ENCODE peak calls at places on chromosomes 11 and 22, in four cellular contexts. Y is WTC11, J is K562, A is H1. C is an unnamed sample.

GRCh38 chr22:17359501-17359900 is 9.8 kb upstream of the CECR2 start:
- DNase-seq in Y (no peak), J (no peak), A (no peak), C (no peak)

GRCh38 chr11:121105851-121106250 is 4.8 kb downstream of the TECTA start:
- DNase-seq in Y (no peak), J (no peak), A (no peak), C (no peak)

GRCh38 chr11:84922212-84922805 is 704.8 kb downstream of the DLG2 start:
- DNase-seq in Y (no peak), J (no peak), A (no peak), C (no peak)

GRCh38 chr11:30282289-30282631 is 40.6 kb upstream of the ARL14EP start:
- DNase-seq in Y (no peak), J (no peak), A (no peak), C (no peak)

GRCh38 chr22:49659281-49659923 is 168.3 kb downstream of the BRD1 start:
- DNase-seq in Y (no peak), J (no peak), A (no peak), C (no peak)

GRCh38 chr11:57248780-57249383 is 11.8 kb upstream of the APLNR start:
- DNase-seq in Y (peak; percentile 88), J (peak; percentile 50), A (peak; percentile 85), C (peak; percentile 82)

GRCh38 chr11:23233075-23233474 is 372.8 kb upstream of the CCDC179 start:
- DNase-seq in Y (no peak), J (no peak), A (no peak), C (no peak)

GRCh38 chr22:48382197-48382596 is 1445.5 kb downstream of the BRD1 start:
- DNase-seq in Y (no peak), J (no peak), A (peak; percentile 20), C (peak; percentile 30)

GRCh38 chr22:48238966-48239365 is 1476.5 kb downstream of the TBC1D22A start:
- DNase-seq in Y (no peak), J (no peak), A (no peak), C (no peak)

GRCh38 chr22:37933711-37934376 is 19.6 kb downstream of the C22orf23 start:
- DNase-seq in Y (peak; percentile 97), J (peak; percentile 87), A (peak; percentile 98), C (peak; percentile 95)

GRCh38 chr11:65787649-65788622 is 1.1 kb downstream of the OVOL1 start:
- DNase-seq in Y (peak; percentile 77), J (peak; percentile 65), A (peak; percentile 80), C (peak; percentile 70)
- TF ChIP-seq TEAD4 in Y (no peak), J (no peak), A (no peak), C (no peak)

GRCh38 chr11:13221722-13222121 is 55.9 kb upstream of the BMAL1 start:
- DNase-seq in Y (no peak), J (no peak), A (no peak), C (no peak)

GRCh38 chr11:13220148-13220547 is 57.4 kb upstream of the BMAL1 start:
- DNase-seq in Y (no peak), J (no peak), A (peak; percentile 33), C (peak; percentile 38)

GRCh38 chr11:13214276-13214865 is 63.2 kb upstream of the BMAL1 start:
- DNase-seq in Y (no peak), J (no peak), A (no peak), C (no peak)

GRCh38 chr11:13215157-13215556 is 62.4 kb upstream of the BMAL1 start:
- DNase-seq in Y (no peak), J (no peak), A (no peak), C (no peak)

GRCh38 chr11:13216019-13217006 is 61.3 kb upstream of the BMAL1 start:
- DNase-seq in Y (peak; percentile 19), J (no peak), A (peak; percentile 56), C (no peak)
- TF ChIP-seq TEAD4 in Y (no peak), J (no peak), A (no peak), C (peak; percentile 72)

GRCh38 chr11:9728058-9728457 is 64.2 kb downstream of the SWAP70 start:
- DNase-seq in Y (no peak), J (no peak), A (no peak), C (no peak)
- TF ChIP-seq TEAD4 in Y (no peak), J (no peak), A (no peak), C (no peak)

GRCh38 chr11:63765688-63766241 is 2.8 kb downstream of the ZFTA start:
- DNase-seq in Y (peak; percentile 18), J (no peak), A (no peak), C (no peak)
- TF ChIP-seq TEAD4 in Y (no peak), J (no peak), A (no peak), C (no peak)

C was measured in SK-N-SH.